ENCODE peak calls at places on chromosomes 7 and 10, in four cellular contexts. J, O, A and X are unnamed samples.

GRCh38 chr7:70693300-70693689 is 438.6 kb upstream of the GALNT17 start:
- DNase-seq in J (no peak), O (no peak), A (no peak), X (no peak)

GRCh38 chr10:50585921-50586739 is 37.6 kb downstream of the SGMS1 start:
- DNase-seq in J (no peak), O (no peak), A (no peak), X (no peak)

GRCh38 chr7:84446991-84447480 is 252.4 kb upstream of the SEMA3A start:
- DNase-seq in J (no peak), O (no peak), A (no peak), X (no peak)

GRCh38 chr7:48089415-48089975 is 430 bp downstream of the UPP1 start:
- DNase-seq in J (peak; percentile 84), O (peak; percentile 67), A (peak; percentile 91), X (no peak)

GRCh38 chr7:87058739-87059524 is 522 bp downstream of the ELAPOR2 start:
- DNase-seq in J (peak; percentile 54), O (peak; percentile 19), A (peak; percentile 78), X (peak; percentile 21)

GRCh38 chr7:45190406-45191165 is 33.0 kb downstream of the RAMP3 start:
- DNase-seq in J (no peak), O (no peak), A (no peak), X (no peak)

GRCh38 chr7:158026636-158027265 is 560.9 kb downstream of the PTPRN2 start:
- DNase-seq in J (no peak), O (no peak), A (no peak), X (no peak)

GRCh38 chr7:76069238-76069638 is 21.3 kb downstream of the MDH2 start:
- DNase-seq in J (peak; percentile 72), O (peak; percentile 53), A (peak; percentile 84), X (no peak)

GRCh38 chr10:114653926-114654325 is 4.1 kb downstream of the ABLIM1 start:
- DNase-seq in J (no peak), O (peak; percentile 62), A (peak; percentile 7), X (no peak)

GRCh38 chr7:69599879-69600764 is 1.8 kb downstream of the AUTS2 start:
- DNase-seq in J (no peak), O (peak; percentile 18), A (peak; percentile 53), X (peak; percentile 35)

GRCh38 chr10:77493851-77494788 is 143.5 kb downstream of the KCNMA1 start:
- DNase-seq in J (no peak), O (no peak), A (peak; percentile 72), X (peak; percentile 71)

GRCh38 chr7:155951554-155952158 is 139.4 kb upstream of the SHH start:
- DNase-seq in J (no peak), O (no peak), A (no peak), X (no peak)

GRCh38 chr7:112286294-112287086 is 80.0 kb downstream of the ZNF277 start:
- DNase-seq in J (no peak), O (no peak), A (no peak), X (peak; percentile 28)

GRCh38 chr7:11206131-11206921 is 232.7 kb downstream of the PHF14 start:
- DNase-seq in J (no peak), O (no peak), A (no peak), X (no peak)

GRCh38 chr10:10647331-10647730 is 370.3 kb upstream of the CELF2 start:
- DNase-seq in J (no peak), O (no peak), A (no peak), X (no peak)

GRCh38 chr10:92619368-92619767 is 26.4 kb downstream of the KIF11 start:
- DNase-seq in J (no peak), O (no peak), A (no peak), X (no peak)

GRCh38 chr10:127853868-127854768 is 38.6 kb downstream of the CLRN3 start:
- DNase-seq in J (peak; percentile 75), O (peak; percentile 74), A (peak; percentile 88), X (peak; percentile 68)

GRCh38 chr10:11823989-11824346 is 812 bp downstream of the PROSER2 start:
- DNase-seq in J (no peak), O (no peak), A (no peak), X (no peak)

GRCh38 chr10:19789607-19790006 is 26.6 kb upstream of the PLXDC2 start:
- DNase-seq in J (no peak), O (no peak), A (no peak), X (no peak)

GRCh38 chr10:14549496-14549895 is 218.8 kb upstream of the FRMD4A start:
- DNase-seq in J (no peak), O (no peak), A (no peak), X (no peak)

GRCh38 chr7:149321978-149322541 is 60.1 kb downstream of the ZNF783 start:
- DNase-seq in J (no peak), O (no peak), A (no peak), X (no peak)

GRCh38 chr10:3142146-3142875 is 30.3 kb downstream of the PITRM1 start:
- DNase-seq in J (no peak), O (no peak), A (no peak), X (no peak)

GRCh38 chr7:8147004-8147403 is 115.0 kb downstream of the ICA1 start:
- DNase-seq in J (no peak), O (peak; percentile 25), A (peak; percentile 72), X (peak; percentile 50)

GRCh38 chr7:136496526-136496925 is 371.9 kb upstream of the CHRM2 start:
- DNase-seq in J (no peak), O (no peak), A (no peak), X (no peak)

GRCh38 chr10:111086602-111087001 is 9.8 kb downstream of the ADRA2A start:
- DNase-seq in J (no peak), O (no peak), A (no peak), X (no peak)

GRCh38 chr10:109899578-109900355 is 23.5 kb downstream of the XPNPEP1 start:
- DNase-seq in J (no peak), O (peak; percentile 32), A (no peak), X (no peak)

GRCh38 chr10:35276918-35277317 is 59.4 kb upstream of the CCNY start:
- DNase-seq in J (no peak), O (no peak), A (no peak), X (no peak)

GRCh38 chr7:157703534-157704195 is 366.9 kb downstream of the DNAJB6 start:
- DNase-seq in J (peak; percentile 32), O (peak; percentile 9), A (no peak), X (no peak)

GRCh38 chr10:59536151-59536550 is 173.5 kb downstream of the SLC16A9 start:
- DNase-seq in J (no peak), O (no peak), A (no peak), X (no peak)

GRCh38 chr10:104347295-104348045 is 6.2 kb upstream of the CFAP58 start:
- DNase-seq in J (no peak), O (no peak), A (no peak), X (no peak)

GRCh38 chr7:46059308-46060020 is 138.4 kb upstream of the IGFBP3 start:
- DNase-seq in J (no peak), O (peak; percentile 62), A (no peak), X (no peak)

DNA sequence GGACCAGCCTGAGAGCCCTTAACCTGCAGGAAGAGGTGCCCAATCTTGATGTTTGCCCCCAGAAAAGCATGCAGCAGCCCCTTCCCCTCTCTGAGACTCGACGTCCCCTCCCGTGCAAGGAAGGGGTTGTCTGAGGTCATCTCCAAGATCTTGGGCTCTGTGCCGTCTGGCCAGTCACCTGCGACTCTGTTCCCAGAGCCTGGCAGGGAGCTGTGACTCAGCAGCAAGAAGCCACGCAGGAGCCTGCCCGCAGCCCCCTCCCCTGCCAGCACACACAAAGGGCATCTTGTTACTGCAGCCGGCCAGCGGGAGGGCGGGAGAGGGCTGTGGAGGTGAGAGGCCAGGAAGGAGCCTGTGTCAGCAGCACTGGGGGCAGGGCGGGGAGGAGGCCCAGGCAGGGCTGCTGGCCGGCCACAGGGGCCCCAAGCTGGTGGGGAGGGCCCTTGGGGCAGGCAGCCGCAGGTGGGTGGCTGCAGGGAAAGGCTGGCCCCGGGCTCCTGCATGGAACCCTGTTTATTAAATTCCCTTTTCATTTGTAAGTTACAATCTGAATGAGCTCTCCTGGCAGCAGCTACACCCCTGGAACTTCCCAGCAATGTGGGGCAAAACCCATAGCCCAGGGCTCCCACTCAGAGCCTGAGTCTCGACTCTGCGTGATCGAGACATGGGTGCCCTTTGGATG is 103.7 kb upstream of the ZMIZ1 start:
- DNase-seq in J (no peak), O (no peak), A (peak; percentile 81), X (peak; percentile 72)
- H3K4me1 ChIP-seq in J (peaks cover 32% of the 10 kb centered on the region), O (peaks cover 8% of the 10 kb centered on the region), A (peaks cover 14% of the 10 kb centered on the region), X (peaks cover 12% of the 10 kb centered on the region)

DNA sequence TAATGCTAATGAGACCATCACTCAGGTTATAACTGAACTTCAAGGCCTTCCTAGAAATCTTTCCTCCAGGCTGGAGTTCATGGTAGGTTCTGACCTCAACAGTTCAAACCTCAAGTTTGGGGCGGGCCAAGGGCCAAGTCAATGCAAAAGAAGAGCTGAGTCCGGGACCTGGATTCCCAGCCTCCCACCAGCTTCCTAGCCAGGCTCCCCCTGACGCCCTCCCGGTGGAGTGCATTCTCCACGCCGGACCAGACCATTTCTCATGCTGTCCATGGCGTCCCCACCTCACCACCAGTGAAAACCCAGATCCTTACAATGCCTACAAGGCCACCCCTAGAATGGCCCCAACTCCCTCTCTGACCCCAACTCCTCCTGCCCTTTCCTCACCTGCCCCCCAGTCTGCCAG is 834 bp upstream of the PDLIM1 start:
- DNase-seq in J (no peak), O (no peak), A (no peak), X (no peak)
- H3K4me3 ChIP-seq in J (peak overlapping the region; percentile 79), O (peak overlapping the region; percentile 84), A (peak overlapping the region; percentile 87), X (no peak overlapping the region)

DNA sequence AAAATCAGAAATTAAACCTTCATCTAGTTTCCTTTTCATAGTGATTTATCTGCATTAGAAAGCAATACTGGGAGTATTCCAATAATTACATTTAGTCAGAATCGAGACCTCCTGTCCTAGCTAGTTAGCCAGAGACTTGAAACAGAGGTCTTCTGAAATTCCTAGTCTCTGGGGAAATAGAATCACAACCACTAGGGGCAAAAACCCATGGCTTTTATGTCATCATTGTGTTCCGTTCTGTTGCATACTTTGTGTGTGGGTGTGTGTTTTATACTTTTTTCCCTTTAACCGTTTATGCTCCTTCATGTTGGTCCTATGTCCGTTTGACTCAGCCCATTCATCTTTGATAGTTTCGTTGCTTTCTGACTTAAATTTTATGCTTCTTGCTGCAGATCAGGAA is 79.8 kb downstream of the RALA start:
- DNase-seq in J (no peak), O (no peak), A (peak; percentile 39), X (no peak)
- TF ChIP-seq CTCF in J (peak; percentile 7), O (no peak), A (peak; percentile 46), X (peak; percentile 53)

GRCh38 chr10:79128923-79129305 is 60.1 kb downstream of the ZMIZ1 start:
- DNase-seq in J (no peak), O (no peak), A (no peak), X (peak; percentile 36)

GRCh38 chr10:79129361-79129997 is 60.7 kb downstream of the ZMIZ1 start:
- DNase-seq in J (no peak), O (no peak), A (peak; percentile 91), X (peak; percentile 80)

GRCh38 chr10:79131730-79132644 is 63.2 kb downstream of the ZMIZ1 start:
- DNase-seq in J (no peak), O (no peak), A (no peak), X (no peak)

GRCh38 chr10:79130255-79130654 is 61.5 kb downstream of the ZMIZ1 start:
- DNase-seq in J (no peak), O (no peak), A (no peak), X (no peak)

GRCh38 chr10:79130846-79131245 is 62.1 kb downstream of the ZMIZ1 start:
- DNase-seq in J (no peak), O (no peak), A (peak; percentile 62), X (no peak)
- H3K4me1 ChIP-seq in J (peaks cover 81% of the 10 kb centered on the region), O (peaks cover 89% of the 10 kb centered on the region), A (peaks cover 69% of the 10 kb centered on the region), X (peaks cover 74% of the 10 kb centered on the region)